ENCODE peak calls at places on chromosomes 6 and 20, in eight cellular contexts. G, X, R, E, H, U, P and V are unnamed samples.
A peak's percentile ranks its signal among the peaks of the same experiment; 100 is the strongest.

GRCh38 chr6:112145080-112145573 is 57.7 kb downstream of the FAM229B start:
- DNase-seq in G (no peak), X (no peak), R (no peak), E (no peak), H (no peak), U (no peak), P (peak; percentile 28), V (peak; percentile 61)

GRCh38 chr6:152563182-152563581 is 74.0 kb downstream of the SYNE1 start:
- DNase-seq in G (no peak), X (no peak), R (no peak), E (no peak), H (no peak), U (no peak), P (no peak), V (no peak)

GRCh38 chr20:8389381-8390368 is 257.6 kb downstream of the PLCB1 start:
- DNase-seq in G (no peak), X (peak; percentile 11), R (no peak), E (no peak), H (no peak), U (no peak), P (no peak), V (no peak)

GRCh38 chr20:25120462-25120861 is 38.5 kb upstream of the VSX1 start:
- DNase-seq in G (no peak), X (no peak), R (no peak), E (no peak), H (no peak), U (no peak), P (no peak), V (no peak)

GRCh38 chr20:45828589-45828988 is 1.5 kb upstream of the TNNC2 start:
- DNase-seq in G (no peak), X (no peak), R (no peak), E (no peak), H (no peak), U (no peak), P (no peak), V (no peak)

GRCh38 chr20:38143238-38143645 is 21.8 kb downstream of the TGM2 start:
- DNase-seq in G (no peak), X (no peak), R (no peak), E (no peak), H (no peak), U (no peak), P (peak; percentile 32), V (no peak)

GRCh38 chr6:90284236-90284744 is 12.4 kb downstream of the BACH2 start:
- DNase-seq in G (no peak), X (no peak), R (no peak), E (no peak), H (peak; percentile 91), U (no peak), P (no peak), V (peak; percentile 61)

GRCh38 chr6:41193884-41194283 is 7.1 kb downstream of the TREML2 start:
- DNase-seq in G (no peak), X (no peak), R (no peak), E (no peak), H (no peak), U (no peak), P (no peak), V (no peak)

GRCh38 chr20:48419173-48419572 is 408.6 kb downstream of the PREX1 start:
- DNase-seq in G (no peak), X (no peak), R (no peak), E (no peak), H (no peak), U (no peak), P (no peak), V (no peak)

GRCh38 chr20:51190783-51191180 is 167.9 kb upstream of the KCNG1 start:
- DNase-seq in G (no peak), X (no peak), R (no peak), E (no peak), H (peak; percentile 45), U (no peak), P (no peak), V (no peak)

GRCh38 chr6:77502966-77503365 is 39.7 kb upstream of the HTR1B start:
- DNase-seq in G (no peak), X (no peak), R (no peak), E (no peak), H (peak; percentile 53), U (no peak), P (no peak), V (no peak)

DNA sequence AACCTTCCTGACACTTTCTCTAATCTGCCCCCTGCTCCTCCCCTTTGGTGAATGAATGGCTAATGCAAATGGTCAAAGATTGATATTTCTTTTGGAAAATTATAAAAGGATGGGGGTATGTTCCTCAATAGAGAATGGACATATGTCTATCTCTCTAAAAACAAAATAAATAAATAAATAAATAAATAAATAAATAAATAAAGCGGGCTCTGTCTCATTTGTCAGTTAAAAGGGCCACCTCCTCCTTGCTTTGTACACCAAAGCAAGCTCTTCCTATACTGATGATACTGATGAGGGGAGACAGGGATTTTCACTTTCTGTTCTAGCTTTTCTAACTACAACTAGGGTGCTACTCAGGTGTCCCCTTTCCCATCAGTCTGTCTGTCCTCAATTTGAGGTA is 135.5 kb upstream of the SPACA1 start:
- DNase-seq in G (no peak), X (no peak), R (no peak), E (no peak), H (no peak), U (no peak), P (no peak), V (no peak)
- TF ChIP-seq CTCF in G (no peak), X (no peak), R (no peak), E (no peak), H (no peak), U (no peak), P (no peak), V (no peak)

GRCh38 chr6:110688661-110689268 is 126.5 kb downstream of the CDK19 start:
- DNase-seq in G (no peak), X (no peak), R (no peak), E (no peak), H (no peak), U (no peak), P (no peak), V (no peak)

GRCh38 chr6:110690106-110690654 is 125.1 kb downstream of the CDK19 start:
- DNase-seq in G (no peak), X (no peak), R (no peak), E (no peak), H (no peak), U (no peak), P (no peak), V (no peak)

GRCh38 chr6:110689275-110689935 is 125.9 kb downstream of the CDK19 start:
- DNase-seq in G (no peak), X (no peak), R (no peak), E (no peak), H (no peak), U (no peak), P (no peak), V (peak; percentile 35)

GRCh38 chr6:110693296-110693695 is 122.0 kb downstream of the CDK19 start:
- DNase-seq in G (no peak), X (no peak), R (no peak), E (no peak), H (no peak), U (no peak), P (no peak), V (no peak)

DNA sequence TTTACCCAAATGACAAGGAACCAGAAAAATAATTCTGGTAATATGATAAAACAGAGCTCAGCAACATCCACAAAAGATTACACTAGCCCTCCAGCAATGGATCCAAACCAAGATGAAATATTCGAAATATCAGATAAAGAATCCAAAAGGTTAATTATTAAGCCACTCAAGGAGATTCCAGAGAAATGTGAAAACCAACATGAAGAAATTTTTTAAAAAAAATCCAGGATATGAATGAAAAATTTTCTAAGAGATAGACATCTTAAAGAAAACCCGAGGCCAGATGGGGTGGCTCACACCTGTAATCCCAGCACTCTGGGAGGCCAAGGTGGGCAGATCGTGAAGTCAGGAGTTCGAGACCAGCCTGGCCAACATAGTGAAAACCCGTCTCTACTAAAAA is 124.4 kb downstream of the CDK19 start:
- DNase-seq in G (no peak), X (no peak), R (no peak), E (no peak), H (no peak), U (no peak), P (no peak), V (no peak)
- TF ChIP-seq CTCF in G (no peak), X (no peak), R (no peak), E (no peak), H (no peak), U (no peak), P (no peak), V (no peak)

GRCh38 chr6:43723737-43724295 is 36.2 kb upstream of the MRPS18A start:
- DNase-seq in G (peak; percentile 60), X (peak; percentile 82), R (peak; percentile 46), E (peak; percentile 69), H (peak; percentile 50), U (peak; percentile 65), P (peak; percentile 92), V (peak; percentile 81)
- TF ChIP-seq CTCF in G (peak; percentile 77), X (peak; percentile 65), R (peak; percentile 36), E (peak; percentile 78), H (peak; percentile 79), U (peak; percentile 50), P (peak; percentile 97), V (peak; percentile 86)

DNA sequence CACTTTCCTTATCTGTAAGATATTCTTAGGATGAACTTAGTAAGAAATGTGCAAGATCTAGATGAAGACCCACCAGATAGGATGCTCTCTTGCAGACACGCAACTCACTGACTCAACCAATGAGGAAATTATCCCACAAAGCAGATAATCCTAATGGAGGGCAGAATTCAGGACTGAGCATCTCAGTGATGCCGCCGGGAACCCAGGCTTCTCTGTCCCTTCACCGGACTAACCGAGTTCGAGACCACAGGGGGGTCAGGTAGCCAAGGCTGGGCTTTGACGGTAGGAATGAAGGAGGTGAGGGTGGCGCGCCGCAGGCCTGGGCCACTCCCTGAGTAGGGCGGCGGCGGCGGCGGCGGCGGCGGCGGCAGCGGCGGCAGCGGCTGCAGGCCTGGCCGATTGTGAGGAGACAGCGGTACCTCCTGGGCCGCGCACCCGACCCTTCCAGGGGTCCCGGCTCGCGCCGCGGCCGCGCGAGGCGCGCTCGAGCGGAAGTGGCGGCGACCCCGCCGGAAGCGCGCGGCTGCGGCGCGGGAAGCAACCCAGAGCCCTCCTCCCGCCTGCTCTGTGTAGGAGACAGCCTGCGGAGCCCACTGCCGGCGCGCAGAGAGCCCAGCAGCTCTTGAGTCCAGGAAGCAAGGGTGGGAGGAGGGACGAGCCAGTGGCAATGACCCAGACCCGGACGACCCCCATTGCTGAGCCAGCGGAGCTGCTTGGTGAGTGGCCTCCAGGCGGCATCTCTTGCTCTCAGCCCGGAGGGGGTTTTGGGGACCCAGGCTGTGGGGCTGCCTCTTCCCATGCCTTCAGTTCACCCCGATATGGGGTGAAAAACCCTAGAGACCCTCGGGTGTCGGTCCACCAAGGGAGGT is at the start of gene KHDC1:
- DNase-seq in G (peak; percentile 60), X (peak; percentile 82), R (peak; percentile 59), E (peak; percentile 33), H (peak; percentile 34), U (peak; percentile 13), P (peak; percentile 80), V (peak; percentile 73)
- TF ChIP-seq CTCF in G (no peak), X (no peak), R (no peak), E (no peak), H (peak; percentile 29), U (no peak), P (peak; percentile 20), V (no peak)

GRCh38 chr6:35025241-35026188 is 115.6 kb downstream of the TCP11 start:
- DNase-seq in G (no peak), X (no peak), R (no peak), E (no peak), H (no peak), U (no peak), P (no peak), V (no peak)
- TF ChIP-seq CTCF in G (no peak), X (peak; percentile 7), R (no peak), E (peak; percentile 47), H (peak; percentile 50), U (no peak), P (peak; percentile 11), V (peak; percentile 56)